ENCODE peak calls at places on chromosomes 6 and 20, in five cellular contexts. N is stimulated activated effector memory CD8-positive, alpha-beta T cell treated with anti-CD3 and anti-CD28 coated beads, Interleukin-12 subunit alpha, Interleukin-12 subunit beta, amount 100 ng/mL, for 72 hours; Z is NCI-H1105 treated with DMSO at 0.1 percent for 48 hours; C is iris pigment epithelial cell; F is astrocyte of the cerebellum. R is an unnamed sample.

GRCh38 chr6:100664274-100665040 is 199.7 kb upstream of the SIM1 start:
- DNase-seq in N (no peak), F (peak), C (peak), Z (peak), R (peak)

GRCh38 chr20:4299773-4300172 is 284.4 kb upstream of the RNF24 start:
- DNase-seq in C (no peak), Z (no peak), F (no peak), N (no peak), R (peak)

GRCh38 chr6:139239137-139239536 is 52.7 kb downstream of the TXLNB start:
- DNase-seq in N (peak), Z (no peak), F (no peak), C (no peak), R (no peak)

GRCh38 chr6:164045082-164045481 is 630.6 kb downstream of the QKI start:
- DNase-seq in Z (no peak), N (no peak), C (no peak), F (no peak), R (no peak)

GRCh38 chr6:32761548-32761947 is 1.8 kb downstream of the HLA-DQB2 start:
- DNase-seq in Z (no peak), C (no peak), F (no peak), N (no peak), R (no peak)

GRCh38 chr20:9409981-9410380 is 104.4 kb upstream of the LAMP5 start:
- DNase-seq in C (peak), Z (no peak), N (no peak), F (peak), R (peak)

GRCh38 chr20:25470045-25470444 is 62.6 kb downstream of the GINS1 start:
- DNase-seq in F (peak), Z (peak), C (peak), N (no peak), R (peak)

GRCh38 chr6:10219510-10219909 is 195.4 kb downstream of the TFAP2A start:
- DNase-seq in Z (no peak), N (no peak), F (no peak), C (peak), R (no peak)

GRCh38 chr20:836188-836587 is 2.7 kb downstream of the FAM110A start:
- DNase-seq in Z (no peak), N (no peak), C (no peak), F (no peak), R (no peak)

GRCh38 chr6:144284474-144284752 is 722 bp upstream of the UTRN start:
- DNase-seq in N (no peak), C (no peak), F (no peak), Z (no peak), R (no peak)

GRCh38 chr20:20837574-20838021 is 125.2 kb upstream of the RALGAPA2 start:
- DNase-seq in Z (peak), N (peak), F (peak), C (peak), R (peak)

GRCh38 chr20:45377191-45377775 is 842 bp downstream of the TP53TG5 start:
- DNase-seq in C (no peak), Z (no peak), N (peak), F (no peak), R (no peak)

GRCh38 chr6:35368038-35368887 is 25.9 kb downstream of the PPARD start:
- DNase-seq in N (no peak), F (peak), C (peak), Z (no peak), R (peak)

GRCh38 chr6:14463110-14463509 is 345.5 kb downstream of the CD83 start:
- DNase-seq in N (no peak), Z (no peak), F (no peak), C (no peak), R (no peak)

GRCh38 chr6:97630592-97630991 is 347.6 kb upstream of the MMS22L start:
- DNase-seq in N (no peak), Z (no peak), C (peak), F (peak), R (no peak)

GRCh38 chr20:41054463-41055230 is 26.0 kb downstream of the TOP1 start:
- DNase-seq in F (no peak), C (no peak), Z (no peak), N (no peak), R (no peak)